ENCODE peak calls at places on chromosomes 6 and 20, in five cellular contexts. O is Panc1, Y is IMR-90, Q is body of pancreas, C is PC-3. I is an unnamed sample. For H3K9me3, the result is how much of the 10 kb centered on the place peaks cover.

GRCh38 chr6:13870185-13870584 is 54.6 kb upstream of the RNF182 start:
- DNase-seq in Q (no peak), Y (no peak), O (no peak), C (no peak), I (no peak)

GRCh38 chr6:99031957-99032356 is 84.2 kb upstream of the FBXL4 start:
- DNase-seq in C (no peak), Q (no peak), O (no peak), Y (no peak), I (no peak)

GRCh38 chr20:63106108-63106764 is 99.5 kb upstream of the BHLHE23 start:
- DNase-seq in C (peak), Q (peak), O (no peak), Y (peak), I (no peak)

GRCh38 chr20:57076202-57076651 is 190.2 kb downstream of the BMP7 start:
- DNase-seq in Q (no peak), O (no peak), Y (no peak), C (peak), I (peak)

GRCh38 chr6:53032853-53033252 is 32.4 kb upstream of the FBXO9 start:
- DNase-seq in Q (no peak), C (peak), O (no peak), Y (peak), I (no peak)

GRCh38 chr6:111033628-111034289 is 51.9 kb downstream of the RPF2 start:
- DNase-seq in Q (no peak), O (no peak), C (no peak), Y (no peak), I (no peak)

GRCh38 chr6:44731485-44732095 is 344.1 kb downstream of the CDC5L start:
- DNase-seq in O (no peak), C (peak), Q (no peak), Y (no peak), I (no peak)

GRCh38 chr6:72622094-72622540 is 253 bp downstream of the KCNQ5 start:
- DNase-seq in Y (peak), Q (peak), C (no peak), O (no peak), I (peak)

GRCh38 chr6:157615411-157615763 is 207.7 kb upstream of the SNX9 start:
- DNase-seq in O (no peak), C (peak), Y (no peak), Q (no peak), I (no peak)

GRCh38 chr6:167153523-167153959 is 4.2 kb downstream of the GPR31 start:
- DNase-seq in C (peak), O (no peak), Q (no peak), Y (peak), I (no peak)

GRCh38 chr20:15058836-15059235 is 721.4 kb upstream of the FLRT3 start:
- DNase-seq in Q (no peak), Y (no peak), C (no peak), O (no peak), I (no peak)

GRCh38 chr20:58899518-58899917 is 47.0 kb downstream of the GNAS start:
- DNase-seq in Q (no peak), O (no peak), Y (no peak), C (no peak), I (no peak)
- H3K9me3 ChIP-seq in Q (under half), O (under half), Y (under half), C (under half), I (under half)

DNA sequence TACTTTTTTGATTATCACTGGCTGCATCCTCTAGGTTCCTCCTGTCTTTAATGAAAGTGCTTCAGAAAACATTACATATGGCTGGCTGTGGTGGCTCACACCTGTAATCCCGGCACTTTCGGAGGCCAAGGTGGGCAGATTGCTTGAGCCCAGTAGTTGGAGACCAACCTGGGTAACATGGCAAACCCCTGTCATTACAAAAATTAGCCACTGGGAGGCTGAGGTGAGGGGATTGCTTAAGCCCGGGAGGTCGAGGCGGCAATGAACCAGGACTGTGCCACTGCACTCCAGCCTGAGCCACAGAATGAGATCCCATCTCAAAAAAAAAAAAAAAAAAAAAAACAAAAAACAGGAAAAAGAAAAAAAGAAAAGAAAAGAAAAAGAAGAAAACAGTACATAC is 35.3 kb downstream of the BEND3 start:
- DNase-seq in O (no peak), C (peak), Y (no peak), Q (no peak), I (no peak)
- TF ChIP-seq CTCF in O (no peak), C (no peak), Y (no peak), Q (peak), I (peak)

DNA sequence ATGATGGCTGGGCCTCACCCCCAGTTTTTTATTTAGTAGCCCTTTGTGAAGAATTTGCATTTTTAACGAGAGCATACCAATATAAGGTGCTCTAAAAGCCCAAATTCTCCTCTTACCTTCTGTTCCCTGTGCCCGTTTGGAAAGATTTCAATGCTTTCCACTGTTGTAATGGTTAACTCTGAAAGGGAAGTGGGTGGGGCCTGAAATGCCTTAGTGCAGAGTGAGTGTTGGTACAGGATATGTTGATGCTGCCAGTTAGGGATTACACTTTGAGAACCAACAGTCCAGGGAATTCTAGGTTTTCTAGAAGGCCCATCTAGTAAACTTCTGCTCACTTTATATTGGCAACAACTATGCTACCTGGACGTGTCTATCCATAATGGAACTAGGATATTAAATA is 562.7 kb upstream of the NRSN1 start:
- DNase-seq in Q (no peak), C (no peak), O (no peak), Y (no peak), I (no peak)
- H3K9me3 ChIP-seq in Q (under half), C (under half), O (under half), Y (under half), I (under half)

DNA sequence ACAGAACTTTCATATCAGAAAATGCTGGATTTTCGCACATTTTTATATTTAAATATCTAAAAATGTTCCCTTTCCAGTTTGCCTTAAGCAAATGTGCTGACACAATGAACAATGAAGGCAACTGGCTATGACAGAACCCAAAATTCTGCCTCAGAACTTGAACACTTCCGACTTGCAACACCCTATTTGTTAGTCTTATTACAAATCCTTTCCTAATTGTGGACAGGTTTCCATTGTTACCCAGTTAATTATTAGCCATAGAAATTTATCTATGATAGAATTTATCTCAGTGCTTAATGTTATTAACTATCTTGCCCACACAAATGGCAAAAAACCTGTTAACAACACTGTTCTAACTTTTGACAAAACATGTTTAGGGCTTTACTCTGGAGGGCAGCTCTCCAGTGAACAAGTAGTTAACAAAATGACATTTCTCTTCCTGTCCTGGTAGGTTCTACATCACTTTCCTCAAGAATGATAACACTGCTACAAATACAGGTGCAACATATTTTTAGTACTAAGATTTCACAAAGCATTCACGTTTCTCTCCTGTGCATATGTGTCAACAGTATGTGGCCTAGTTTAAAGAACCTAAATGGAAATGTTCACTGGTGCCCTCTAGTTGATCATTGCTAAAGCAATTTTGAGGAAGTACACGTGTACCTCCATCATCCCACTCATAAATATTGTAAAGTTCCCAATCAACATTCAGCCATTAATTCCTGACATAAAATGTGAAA is 58.4 kb downstream of the HIVEP2 start:
- DNase-seq in C (peak), O (no peak), Q (no peak), Y (peak), I (peak)
- TF ChIP-seq CTCF in C (peak), O (peak), Q (peak), Y (peak), I (peak)